ENCODE peak calls at places on chromosomes 11 and 22, in nine cellular contexts. B, C, S, M, R, P, W, X and I are unnamed samples. For H3K4me1, the result is how much of the 10 kb centered on the place peaks cover.

GRCh38 chr11:72436667-72437066 is 2.3 kb upstream of the CLPB start:
- DNase-seq in P (no peak), R (no peak), W (no peak), X (no peak), C (no peak), B (no peak), S (no peak), M (no peak), I (no peak)

GRCh38 chr11:35902961-35903360 is 40.9 kb upstream of the LDLRAD3 start:
- DNase-seq in S (no peak), X (no peak), B (no peak), C (no peak), P (no peak), W (no peak), M (no peak), R (no peak), I (no peak)

GRCh38 chr11:17267576-17267975 is 9.0 kb upstream of the NUCB2 start:
- DNase-seq in S (no peak), P (peak), B (no peak), M (no peak), C (no peak), W (no peak), X (peak), R (no peak), I (no peak)

GRCh38 chr11:71383461-71383860 is 64.7 kb downstream of the DHCR7 start:
- DNase-seq in R (no peak), W (no peak), S (no peak), B (no peak), C (no peak), X (no peak), P (no peak), M (no peak), I (no peak)

GRCh38 chr11:20669833-20670684 is 673 bp downstream of the NELL1 start:
- DNase-seq in R (peak), X (no peak), C (no peak), W (no peak), B (no peak), S (no peak), P (no peak), M (no peak), I (no peak)

GRCh38 chr11:84969103-84969502 is 658.0 kb downstream of the DLG2 start:
- DNase-seq in W (no peak), R (no peak), S (no peak), C (no peak), X (no peak), M (no peak), B (no peak), P (no peak), I (no peak)

GRCh38 chr11:115939726-115940421 is 435.7 kb upstream of the CADM1 start:
- DNase-seq in C (no peak), S (no peak), R (no peak), M (no peak), P (no peak), X (no peak), B (no peak), W (no peak), I (no peak)

GRCh38 chr11:516400-516799 is 9.4 kb upstream of the RNH1 start:
- DNase-seq in R (no peak), S (no peak), M (no peak), B (no peak), X (no peak), C (no peak), W (no peak), P (no peak), I (no peak)

GRCh38 chr11:61011239-61011870 is 39.9 kb downstream of the CD6 start:
- DNase-seq in W (no peak), S (no peak), B (no peak), X (no peak), R (no peak), P (no peak), C (no peak), M (no peak), I (no peak)

GRCh38 chr11:123841189-123841588 is 35.0 kb upstream of the OR6M1 start:
- DNase-seq in B (no peak), P (no peak), R (no peak), X (no peak), S (no peak), W (no peak), C (no peak), M (no peak), I (no peak)

GRCh38 chr11:59791639-59792038 is 18.9 kb downstream of the MRPL16 start:
- DNase-seq in M (no peak), X (no peak), C (no peak), R (no peak), S (no peak), W (no peak), B (no peak), P (no peak), I (no peak)

GRCh38 chr11:10405858-10406592 is 49.0 kb upstream of the AMPD3 start:
- DNase-seq in X (peak), C (peak), B (peak), S (peak), R (peak), M (peak), P (peak), W (no peak), I (peak)

GRCh38 chr11:130216591-130217132 is 57.1 kb downstream of the ST14 start:
- DNase-seq in R (no peak), P (no peak), W (peak), S (no peak), B (no peak), C (no peak), X (no peak), M (no peak), I (no peak)

GRCh38 chr22:47762141-47762540 is 999.7 kb downstream of the TBC1D22A start:
- DNase-seq in S (no peak), B (no peak), R (no peak), X (no peak), C (no peak), M (no peak), W (no peak), P (no peak), I (no peak)

GRCh38 chr11:25734592-25735211 is 597.2 kb upstream of the ANO3 start:
- DNase-seq in B (peak), P (peak), R (no peak), S (no peak), M (peak), X (no peak), W (no peak), C (no peak), I (no peak)

GRCh38 chr22:46842606-46843005 is 80.2 kb downstream of the TBC1D22A start:
- DNase-seq in R (no peak), P (peak), C (no peak), X (no peak), B (no peak), S (no peak), M (no peak), W (no peak), I (no peak)

GRCh38 chr11:111372538-111372937 is 6.5 kb downstream of the POU2AF1 start:
- DNase-seq in W (no peak), X (no peak), P (no peak), C (no peak), S (no peak), R (no peak), M (no peak), B (no peak), I (no peak)

GRCh38 chr11:123654566-123655081 is at the start of gene SCN3B:
- DNase-seq in W (peak), B (peak), S (peak), P (peak), M (peak), X (peak), R (peak), C (peak), I (no peak)

GRCh38 chr22:39332441-39333064 is 13.1 kb upstream of the RPL3 start:
- DNase-seq in P (no peak), S (peak), X (no peak), R (no peak), M (no peak), C (no peak), W (no peak), B (no peak), I (no peak)

DNA sequence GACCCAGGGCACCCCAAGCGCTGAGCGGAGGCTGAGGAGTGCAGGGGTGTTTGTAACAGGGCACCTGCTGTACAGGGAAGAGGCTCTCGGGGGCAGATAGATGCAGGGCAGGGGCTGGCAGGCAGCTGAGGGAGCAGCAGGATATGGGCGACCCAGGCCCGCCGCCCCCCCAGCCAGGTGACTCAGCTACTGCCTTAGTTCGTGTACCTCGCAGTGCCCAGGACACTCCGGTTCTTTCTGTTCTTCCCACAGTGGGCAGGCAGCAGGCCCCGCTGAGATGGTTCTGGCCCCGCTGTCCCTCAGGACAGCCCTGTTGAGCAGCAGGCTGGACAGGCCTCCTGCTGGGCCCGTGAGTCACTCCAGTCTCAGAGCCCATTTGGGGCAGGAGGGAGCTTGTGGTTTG is 16.2 kb downstream of the PHLDA2 start:
- DNase-seq in B (no peak), W (no peak), C (no peak), R (no peak), M (no peak), S (no peak), X (peak), P (no peak), I (no peak)
- H3K4me1 ChIP-seq in B (under half), W (under half), C (under half), R (under half), M (under half), S (under half), X (under half), P (under half), I (under half)

GRCh38 chr22:42639541-42640241 is 710 bp downstream of the ATP5MGL start:
- DNase-seq in P (no peak), M (no peak), R (no peak), B (no peak), S (no peak), C (no peak), W (no peak), X (no peak), I (no peak)

GRCh38 chr22:42644422-42645340 is 4.3 kb upstream of the ATP5MGL start:
- DNase-seq in B (no peak), M (no peak), C (no peak), S (no peak), X (no peak), P (no peak), R (no peak), W (peak), I (no peak)

GRCh38 chr22:42642801-42643631 is 2.6 kb upstream of the ATP5MGL start:
- DNase-seq in S (no peak), M (no peak), R (no peak), C (no peak), B (no peak), P (no peak), W (no peak), X (peak), I (no peak)

GRCh38 chr22:42643632-42644421 is 3.4 kb upstream of the ATP5MGL start:
- DNase-seq in P (no peak), M (no peak), B (no peak), C (no peak), X (no peak), R (no peak), W (no peak), S (no peak), I (no peak)

GRCh38 chr22:42641801-42642413 is 1.5 kb upstream of the ATP5MGL start:
- DNase-seq in P (no peak), X (no peak), R (no peak), M (no peak), B (no peak), S (no peak), W (no peak), C (no peak), I (no peak)
- H3K4me1 ChIP-seq in P (under half), X (under half), R (under half), M (under half), B (under half), S (under half), W (half or more), C (under half), I (under half)

GRCh38 chr11:114156766-114157165 is 97.3 kb downstream of the ZBTB16 start:
- DNase-seq in M (no peak), W (no peak), P (no peak), C (no peak), R (no peak), S (no peak), B (no peak), X (no peak), I (no peak)

GRCh38 chr11:114156131-114156581 is 96.6 kb downstream of the ZBTB16 start:
- DNase-seq in B (no peak), X (no peak), R (no peak), W (no peak), S (no peak), M (no peak), C (no peak), P (no peak), I (no peak)

GRCh38 chr11:114158886-114159285 is 99.4 kb downstream of the ZBTB16 start:
- DNase-seq in M (no peak), C (no peak), R (no peak), S (no peak), W (no peak), B (no peak), X (no peak), P (no peak), I (no peak)

GRCh38 chr11:114159320-114159719 is 99.8 kb downstream of the ZBTB16 start:
- DNase-seq in P (peak), R (no peak), C (no peak), W (no peak), M (no peak), X (no peak), B (no peak), S (no peak), I (no peak)

DNA sequence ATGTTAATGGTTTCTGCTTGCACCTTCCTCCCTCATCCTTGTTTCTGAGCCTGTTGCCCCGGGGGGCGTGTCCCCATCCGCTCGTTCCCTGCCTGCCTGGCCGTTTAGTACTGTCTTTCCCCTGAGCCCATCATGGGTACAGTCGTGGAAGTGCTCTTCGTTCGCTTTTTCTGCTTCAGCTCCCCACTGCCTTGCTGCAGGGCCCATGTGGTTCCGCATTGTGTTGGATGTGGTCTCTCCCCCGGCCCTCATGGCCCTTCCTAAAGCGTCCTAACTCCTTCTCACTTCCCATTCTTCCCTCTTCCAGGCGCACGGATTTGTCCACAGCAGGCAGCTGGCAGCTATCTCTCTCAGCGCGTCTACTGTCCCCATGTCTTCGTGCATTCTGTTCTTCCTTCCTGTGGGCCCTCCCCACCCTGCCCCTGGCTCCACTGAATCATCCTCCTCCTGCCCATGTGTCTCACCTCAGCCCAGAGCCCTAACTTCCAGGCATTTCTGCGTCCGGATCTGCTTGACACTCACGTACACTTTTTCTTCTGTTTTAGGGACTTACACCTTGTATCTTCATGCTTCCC is 98.1 kb downstream of the ZBTB16 start:
- DNase-seq in R (no peak), S (no peak), X (no peak), M (no peak), C (no peak), B (no peak), W (no peak), P (no peak), I (no peak)
- H3K4me1 ChIP-seq in R (under half), S (half or more), X (under half), M (under half), C (under half), B (under half), W (half or more), P (half or more), I (under half)

DNA sequence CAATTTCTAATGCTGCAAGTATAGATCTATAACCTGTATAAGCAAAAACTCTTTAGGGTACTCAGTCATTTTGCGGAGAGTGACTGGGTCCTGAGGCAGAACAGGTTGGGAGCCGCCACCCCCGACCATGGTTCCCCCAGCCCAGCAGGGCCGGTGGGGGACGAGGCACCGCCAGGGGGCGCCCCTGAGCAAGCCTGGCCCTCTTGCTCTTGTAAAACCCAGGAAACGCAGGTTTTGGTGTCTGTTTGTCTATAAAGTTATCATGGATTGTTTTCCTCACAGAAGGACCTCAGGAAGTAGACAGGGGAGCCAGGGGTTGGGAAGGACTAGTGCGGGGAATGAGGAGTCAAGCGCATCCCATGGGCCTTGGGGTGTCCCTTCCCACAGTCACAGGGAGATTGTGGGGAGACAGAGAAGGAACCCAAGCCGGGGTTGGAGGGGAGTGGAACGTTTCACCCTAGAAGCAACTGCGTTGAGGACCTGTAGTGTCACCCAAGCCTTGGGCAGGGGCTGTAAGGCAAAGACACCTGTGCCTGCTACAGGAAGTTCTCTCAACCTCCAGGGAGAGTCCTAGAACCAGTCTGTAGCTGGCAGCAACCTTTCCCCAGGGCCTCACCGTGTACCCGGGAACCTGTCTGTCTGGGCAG is 26.4 kb downstream of the KCTD17 start:
- DNase-seq in S (peak), R (peak), W (peak), C (peak), P (peak), M (peak), B (no peak), X (peak), I (peak)
- H3K4me1 ChIP-seq in S (under half), R (under half), W (under half), C (under half), P (under half), M (under half), B (under half), X (under half), I (under half)

DNA sequence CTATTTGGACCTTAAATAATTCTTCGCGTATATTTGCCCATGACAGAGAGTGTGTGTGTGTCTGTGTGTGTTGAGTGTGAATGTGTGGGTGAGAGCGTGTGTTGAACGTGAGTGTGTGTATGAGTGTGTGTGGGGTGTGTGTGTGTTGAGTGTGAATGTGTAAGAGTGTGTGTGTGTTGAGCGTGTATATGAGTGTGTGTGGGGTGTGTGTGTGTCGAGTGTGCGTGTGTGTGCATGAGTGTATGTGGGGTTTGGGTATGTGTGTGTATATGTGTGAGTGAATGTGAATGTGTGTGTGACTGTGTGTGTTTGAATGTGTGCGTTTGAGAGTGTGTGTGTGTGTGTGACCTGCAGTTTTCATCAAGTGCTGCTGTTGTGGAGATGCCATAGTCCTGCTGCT is 26.8 kb downstream of the GAL start:
- DNase-seq in C (no peak), R (no peak), M (no peak), W (no peak), B (no peak), X (no peak), P (no peak), S (no peak), I (no peak)
- H3K4me1 ChIP-seq in C (under half), R (under half), M (under half), W (under half), B (under half), X (under half), P (under half), S (under half), I (under half)

GRCh38 chr11:117872962-117873827 is 3.3 kb downstream of the FXYD6 start:
- DNase-seq in B (no peak), P (no peak), R (no peak), W (no peak), C (no peak), M (no peak), S (no peak), X (no peak), I (no peak)

GRCh38 chr11:117873828-117874125 is 2.7 kb downstream of the FXYD6 start:
- DNase-seq in X (no peak), R (no peak), P (no peak), B (no peak), S (no peak), W (no peak), C (no peak), M (no peak), I (no peak)

GRCh38 chr11:117874910-117875396 is 1.5 kb downstream of the FXYD6 start:
- DNase-seq in C (no peak), B (no peak), P (no peak), M (no peak), R (no peak), S (no peak), W (no peak), X (no peak), I (no peak)

GRCh38 chr11:117875397-117876048 is 935 bp downstream of the FXYD6 start:
- DNase-seq in C (no peak), R (peak), S (no peak), W (no peak), X (no peak), M (no peak), B (no peak), P (no peak), I (peak)

DNA sequence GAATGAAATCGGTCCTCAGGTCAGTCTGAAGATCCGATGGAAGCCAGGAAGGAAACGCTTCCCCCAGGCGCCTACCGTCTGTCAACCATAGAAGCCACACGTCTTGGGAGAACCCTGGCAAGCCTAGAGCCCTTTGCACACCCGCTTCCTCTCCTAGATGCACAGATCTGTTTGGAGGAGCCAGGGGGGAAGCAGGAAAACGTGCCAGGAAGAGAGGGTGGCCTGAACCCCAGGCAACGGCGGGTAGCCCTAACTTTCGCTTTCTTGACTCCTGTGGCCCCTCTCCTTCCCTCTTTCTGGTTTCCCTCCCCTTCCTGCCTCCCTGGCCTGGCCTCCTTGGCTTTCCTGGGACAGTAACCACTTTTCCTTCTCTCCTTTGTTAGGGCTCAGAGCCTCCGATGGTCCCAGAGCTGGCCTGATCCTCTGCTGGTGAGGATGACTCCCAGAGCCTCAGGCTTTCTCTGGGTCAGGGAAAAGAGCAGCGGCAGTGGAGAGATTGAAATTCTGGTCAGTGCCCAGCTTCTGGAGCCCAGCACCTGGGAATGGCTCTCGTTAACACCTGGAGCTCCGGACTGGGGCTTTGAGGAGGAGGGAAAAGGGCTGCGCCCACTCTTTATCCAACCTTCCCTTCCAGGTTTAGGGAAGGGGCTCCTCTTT is 2.1 kb downstream of the FXYD6 start:
- DNase-seq in W (no peak), X (no peak), R (no peak), S (no peak), P (no peak), C (no peak), B (no peak), M (no peak), I (no peak)
- H3K4me1 ChIP-seq in W (under half), X (under half), R (under half), S (under half), P (under half), C (under half), B (under half), M (under half), I (under half)

GRCh38 chr11:50164050-50164449 is 131.4 kb downstream of the OR4C45 start:
- DNase-seq in S (no peak), P (no peak), X (no peak), R (no peak), M (no peak), C (no peak), B (no peak), W (no peak), I (no peak)
- H3K4me1 ChIP-seq in S (under half), P (under half), X (under half), R (under half), M (under half), C (under half), B (under half), W (under half), I (under half)

GRCh38 chr11:124841765-124842700 is 23.2 kb upstream of the ROBO3 start:
- DNase-seq in P (no peak), W (no peak), S (no peak), M (no peak), X (no peak), R (no peak), C (no peak), B (no peak), I (no peak)
- H3K4me1 ChIP-seq in P (under half), W (under half), S (under half), M (under half), X (under half), R (under half), C (under half), B (under half), I (under half)